ENCODE peak calls at places on chromosomes 5 and 9, in five cellular contexts. One of them, this sample, is unnamed.

GRCh38 chr5:77358566-77359205 is 133.4 kb downstream of the WDR41 start:
- DNase-seq in iPS-NIHi11: no peak
- DNase-seq in HTR-8/SVneo: no peak
- DNase-seq in endothelial cell: no peak
- DNase-seq in NCI-H748 treated with DMSO at 0.1 percent for 48 hours: no peak
- DNase-seq in this sample: no peak

GRCh38 chr5:150159741-150160179 is 4.1 kb upstream of the PDGFRB start:
- DNase-seq in iPS-NIHi11: peak
- DNase-seq in HTR-8/SVneo: no peak
- DNase-seq in endothelial cell: no peak
- DNase-seq in NCI-H748 treated with DMSO at 0.1 percent for 48 hours: no peak
- DNase-seq in this sample: no peak

GRCh38 chr9:130478731-130479575 is 34.2 kb downstream of the ASS1 start:
- DNase-seq in iPS-NIHi11: no peak
- DNase-seq in HTR-8/SVneo: no peak
- DNase-seq in endothelial cell: no peak
- DNase-seq in NCI-H748 treated with DMSO at 0.1 percent for 48 hours: no peak
- DNase-seq in this sample: no peak

GRCh38 chr5:28217695-28218094 is 1179.3 kb upstream of the CDH9 start:
- DNase-seq in iPS-NIHi11: no peak
- DNase-seq in HTR-8/SVneo: no peak
- DNase-seq in endothelial cell: no peak
- DNase-seq in NCI-H748 treated with DMSO at 0.1 percent for 48 hours: no peak
- DNase-seq in this sample: no peak

GRCh38 chr9:131220485-131220884 is 55.8 kb downstream of the FAM78A start:
- DNase-seq in iPS-NIHi11: no peak
- DNase-seq in HTR-8/SVneo: no peak
- DNase-seq in endothelial cell: no peak
- DNase-seq in NCI-H748 treated with DMSO at 0.1 percent for 48 hours: no peak
- DNase-seq in this sample: no peak

GRCh38 chr9:137406876-137407589 is 15.9 kb downstream of the EXD3 start:
- DNase-seq in iPS-NIHi11: peak
- DNase-seq in HTR-8/SVneo: no peak
- DNase-seq in endothelial cell: peak
- DNase-seq in NCI-H748 treated with DMSO at 0.1 percent for 48 hours: peak
- DNase-seq in this sample: peak

GRCh38 chr5:171647043-171647899 is 138.3 kb upstream of the SMIM23 start:
- DNase-seq in iPS-NIHi11: peak
- DNase-seq in HTR-8/SVneo: peak
- DNase-seq in endothelial cell: no peak
- DNase-seq in NCI-H748 treated with DMSO at 0.1 percent for 48 hours: no peak
- DNase-seq in this sample: no peak

GRCh38 chr9:105979359-105979758 is 285.0 kb downstream of the TMEM38B start:
- DNase-seq in iPS-NIHi11: no peak
- DNase-seq in HTR-8/SVneo: no peak
- DNase-seq in endothelial cell: no peak
- DNase-seq in NCI-H748 treated with DMSO at 0.1 percent for 48 hours: no peak
- DNase-seq in this sample: no peak

GRCh38 chr5:72302171-72302570 is 17.9 kb downstream of the MRPS27 start:
- DNase-seq in iPS-NIHi11: peak
- DNase-seq in HTR-8/SVneo: peak
- DNase-seq in endothelial cell: no peak
- DNase-seq in NCI-H748 treated with DMSO at 0.1 percent for 48 hours: no peak
- DNase-seq in this sample: peak

GRCh38 chr9:91427873-91428272 is 4.2 kb upstream of the NFIL3 start:
- DNase-seq in iPS-NIHi11: no peak
- DNase-seq in HTR-8/SVneo: no peak
- DNase-seq in endothelial cell: no peak
- DNase-seq in NCI-H748 treated with DMSO at 0.1 percent for 48 hours: no peak
- DNase-seq in this sample: no peak

GRCh38 chr9:96859461-96860198 is 5.3 kb upstream of the ZNF782 start:
- DNase-seq in iPS-NIHi11: peak
- DNase-seq in HTR-8/SVneo: peak
- DNase-seq in endothelial cell: no peak
- DNase-seq in NCI-H748 treated with DMSO at 0.1 percent for 48 hours: no peak
- DNase-seq in this sample: no peak

GRCh38 chr9:91071185-91071990 is 269.8 kb downstream of the SYK start:
- DNase-seq in iPS-NIHi11: no peak
- DNase-seq in HTR-8/SVneo: peak
- DNase-seq in endothelial cell: no peak
- DNase-seq in NCI-H748 treated with DMSO at 0.1 percent for 48 hours: no peak
- DNase-seq in this sample: no peak

GRCh38 chr5:56908942-56909293 is 478 bp upstream of the SETD9 start:
- DNase-seq in iPS-NIHi11: peak
- DNase-seq in HTR-8/SVneo: no peak
- DNase-seq in endothelial cell: no peak
- DNase-seq in NCI-H748 treated with DMSO at 0.1 percent for 48 hours: no peak
- DNase-seq in this sample: peak

GRCh38 chr9:90180374-90180773 is 462.2 kb downstream of the DIRAS2 start:
- DNase-seq in iPS-NIHi11: no peak
- DNase-seq in HTR-8/SVneo: no peak
- DNase-seq in endothelial cell: no peak
- DNase-seq in NCI-H748 treated with DMSO at 0.1 percent for 48 hours: no peak
- DNase-seq in this sample: no peak